ENCODE peak calls at places on chromosomes 5 and 9, in ten cellular contexts. F is stimulated activated CD8-positive, alpha-beta memory T cell treated with anti-CD3 and anti-CD28 coated beads, Interleukin-2, amount 100 ng/mL, for 1 hour; U is CD8-positive, alpha-beta T cell; D is NCI-H1105; O is fibroblast of pulmonary artery; H is GM12865; Z is midbrain; L is naive thymus-derived CD8-positive, alpha-beta T cell; E is H4; J is glomerular endothelial cell. Y is an unnamed sample.

GRCh38 chr5:92508271-92508670 is 1072.7 kb downstream of the NR2F1-AS1 start:
- DNase-seq in F (no peak), U (no peak), D (no peak), O (no peak), H (no peak), Z (no peak), L (no peak), E (no peak), J (no peak), Y (no peak)

GRCh38 chr9:96619109-96619435 is 571 bp downstream of the CDC14B start:
- DNase-seq in F (no peak), U (no peak), D (no peak), O (no peak), H (no peak), Z (no peak), L (no peak), E (no peak), J (no peak), Y (no peak)

GRCh38 chr9:88106492-88106891 is 31.8 kb downstream of the SPATA31C2 start:
- DNase-seq in F (no peak), U (no peak), D (peak; percentile 15), O (peak; percentile 30), H (no peak), Z (peak; percentile 3), L (no peak), E (peak; percentile 24), J (no peak), Y (no peak)

GRCh38 chr9:113632776-113633590 is 169.5 kb downstream of the RGS3 start:
- DNase-seq in F (no peak), U (no peak), D (no peak), O (peak; percentile 36), H (no peak), Z (no peak), L (no peak), E (no peak), J (no peak), Y (no peak)

GRCh38 chr5:149228610-149229297 is 42.9 kb upstream of the AFAP1L1 start:
- DNase-seq in F (no peak), U (no peak), D (no peak), O (peak; percentile 94), H (no peak), Z (peak; percentile 60), L (no peak), E (peak; percentile 90), J (peak; percentile 96), Y (no peak)

GRCh38 chr5:6729400-6730310 is 16.4 kb downstream of the TENT4A start:
- DNase-seq in F (no peak), U (peak; percentile 54), D (no peak), O (no peak), H (no peak), Z (no peak), L (peak; percentile 60), E (no peak), J (no peak), Y (no peak)

GRCh38 chr9:98652302-98652701 is 56.4 kb downstream of the GABBR2 start:
- DNase-seq in F (no peak), U (no peak), D (no peak), O (no peak), H (no peak), Z (no peak), L (no peak), E (no peak), J (no peak), Y (no peak)

GRCh38 chr9:38166501-38166900 is 97.5 kb upstream of the SHB start:
- DNase-seq in F (no peak), U (no peak), D (no peak), O (no peak), H (peak; percentile 40), Z (no peak), L (no peak), E (no peak), J (no peak), Y (no peak)

GRCh38 chr9:13322828-13323550 is 43.5 kb upstream of the MPDZ start:
- DNase-seq in F (no peak), U (no peak), D (no peak), O (no peak), H (no peak), Z (no peak), L (no peak), E (no peak), J (no peak), Y (no peak)

GRCh38 chr9:21615446-21615845 is 133.3 kb upstream of the IFNE start:
- DNase-seq in F (no peak), U (no peak), D (no peak), O (no peak), H (no peak), Z (no peak), L (no peak), E (no peak), J (no peak), Y (no peak)

GRCh38 chr9:37542895-37543294 is 33.3 kb downstream of the FBXO10 start:
- DNase-seq in F (no peak), U (no peak), D (no peak), O (no peak), H (no peak), Z (no peak), L (no peak), E (no peak), J (no peak), Y (no peak)

Y was measured in GM10248.